ENCODE peak calls at places on chromosomes 12 and 14, in seven cellular contexts. G is epithelial cell of esophagus, H is AG04450, A is A549, C is cardiac fibroblast, W is mammary epithelial cell, M is stomach. U is an unnamed sample.

GRCh38 chr12:125163148-125163547 is 97.9 kb downstream of the AACS start:
- DNase-seq in G (no peak), M (no peak), H (no peak), C (no peak), W (no peak), A (no peak), U (no peak)

GRCh38 chr14:63277784-63278183 is 41.0 kb downstream of the GPHB5 start:
- DNase-seq in H (no peak), M (no peak), C (no peak), A (no peak), G (no peak), W (no peak), U (no peak)

GRCh38 chr14:70086685-70087379 is 101.9 kb downstream of the SLC8A3 start:
- DNase-seq in H (no peak), C (peak; percentile 62), W (peak; percentile 13), M (peak; percentile 34), G (peak; percentile 68), A (peak; percentile 65), U (peak; percentile 21)

GRCh38 chr12:67943295-67943892 is 45.9 kb upstream of the IFNG-AS1 start:
- DNase-seq in H (peak; percentile 38), A (peak; percentile 67), M (peak; percentile 77), G (peak; percentile 77), W (peak; percentile 58), C (peak; percentile 82), U (peak; percentile 86)

GRCh38 chr12:49792976-49793580 is 35.1 kb downstream of the NCKAP5L start:
- DNase-seq in G (no peak), H (no peak), M (no peak), W (no peak), A (no peak), C (no peak), U (no peak)

GRCh38 chr14:97538749-97539388 is 741.7 kb downstream of the VRK1 start:
- DNase-seq in M (no peak), H (no peak), G (no peak), A (no peak), C (no peak), W (no peak), U (no peak)

GRCh38 chr12:18250313-18250916 is 10.9 kb upstream of the PIK3C2G start:
- DNase-seq in G (peak; percentile 75), A (peak; percentile 66), W (peak; percentile 58), H (peak; percentile 37), C (peak; percentile 84), M (no peak), U (peak; percentile 51)

GRCh38 chr12:27619308-27619707 is 76.9 kb upstream of the REP15 start:
- DNase-seq in A (peak; percentile 78), M (no peak), C (peak; percentile 94), G (peak; percentile 85), W (peak; percentile 87), H (peak; percentile 8), U (peak; percentile 90)

GRCh38 chr14:89409961-89410360 is 7.1 kb downstream of the FOXN3 start:
- DNase-seq in C (no peak), H (no peak), W (no peak), G (peak; percentile 30), M (no peak), A (no peak), U (no peak)

GRCh38 chr12:81558031-81558430 is 201.1 kb downstream of the PPFIA2 start:
- DNase-seq in A (no peak), H (no peak), G (peak; percentile 7), C (peak; percentile 69), W (no peak), M (no peak), U (peak; percentile 10)

GRCh38 chr14:64705406-64706118 is 1.3 kb downstream of the PLEKHG3 start:
- DNase-seq in C (no peak), H (no peak), A (no peak), M (no peak), G (no peak), W (peak; percentile 63), U (no peak)

GRCh38 chr14:33792387-33793368 is 158.2 kb downstream of the EGLN3 start:
- DNase-seq in G (peak; percentile 75), W (peak; percentile 48), H (peak; percentile 41), C (peak; percentile 86), M (peak; percentile 85), A (peak; percentile 64), U (peak; percentile 65)

GRCh38 chr12:40034712-40035111 is 71.2 kb downstream of the SLC2A13 start:
- DNase-seq in H (no peak), A (no peak), C (peak; percentile 24), M (no peak), G (no peak), W (no peak), U (no peak)

GRCh38 chr12:116640320-116640719 is 81.1 kb downstream of the MAP1LC3B2 start:
- DNase-seq in M (no peak), H (no peak), A (no peak), G (no peak), W (no peak), C (no peak), U (no peak)

GRCh38 chr14:44788612-44789011 is 173.1 kb downstream of the KLHL28 start:
- DNase-seq in G (no peak), H (no peak), A (no peak), C (peak; percentile 11), M (no peak), W (no peak), U (no peak)

GRCh38 chr14:100524933-100525243 is 62.3 kb downstream of the BEGAIN start:
- DNase-seq in A (peak; percentile 46), W (no peak), M (peak; percentile 25), C (peak; percentile 19), H (no peak), G (peak; percentile 38), U (no peak)

GRCh38 chr14:61662437-61663311 is 32.6 kb upstream of the HIF1A start:
- DNase-seq in C (peak; percentile 89), M (peak; percentile 35), W (peak; percentile 81), A (peak; percentile 76), G (peak; percentile 88), H (no peak), U (peak; percentile 76)

GRCh38 chr14:80636071-80636470 is 305.5 kb downstream of the CEP128 start:
- DNase-seq in G (peak; percentile 23), H (no peak), C (peak; percentile 48), M (no peak), A (peak; percentile 47), W (no peak), U (peak; percentile 22)

GRCh38 chr12:11654338-11654737 is 4.9 kb downstream of the ETV6 start:
- DNase-seq in C (no peak), G (no peak), M (no peak), A (no peak), H (no peak), W (no peak), U (no peak)

GRCh38 chr14:62682208-62682607 is 363.1 kb downstream of the KCNH5 start:
- DNase-seq in W (no peak), C (no peak), G (no peak), M (no peak), A (no peak), H (no peak), U (no peak)

GRCh38 chr12:27164330-27165045 is 79.6 kb upstream of the STK38L start:
- DNase-seq in A (no peak), W (no peak), C (no peak), H (no peak), G (no peak), M (no peak), U (no peak)

GRCh38 chr12:118645219-118645618 is 268.9 kb downstream of the SUDS3 start:
- DNase-seq in G (peak; percentile 2), C (no peak), M (no peak), H (no peak), A (peak; percentile 10), W (no peak), U (no peak)

GRCh38 chr12:99453831-99454538 is 193.6 kb upstream of the GARIN6 start:
- DNase-seq in M (no peak), G (no peak), C (no peak), W (no peak), A (no peak), H (no peak), U (no peak)

GRCh38 chr14:20989787-20990600 is at the start of gene METTL17:
- DNase-seq in H (peak; percentile 96), A (peak; percentile 98), G (peak; percentile 98), W (peak; percentile 97), M (peak; percentile 89), C (peak; percentile 98), U (peak; percentile 97)
- TF ChIP-seq CTCF in H (peak; percentile 48), A (no peak), G (peak; percentile 48), W (peak; percentile 33), M (no peak), C (peak; percentile 41), U (peak; percentile 41)

GRCh38 chr14:49688701-49689030 is 652 bp upstream of the POLE2 start:
- DNase-seq in M (no peak), G (no peak), W (no peak), C (no peak), A (peak; percentile 6), H (no peak), U (no peak)
- H3K4me3 ChIP-seq in M (peak overlapping the region; percentile 81), G (no peak overlapping the region), W (no peak overlapping the region), C (no peak overlapping the region), A (no peak overlapping the region), H (no peak overlapping the region), U (no peak overlapping the region)

DNA sequence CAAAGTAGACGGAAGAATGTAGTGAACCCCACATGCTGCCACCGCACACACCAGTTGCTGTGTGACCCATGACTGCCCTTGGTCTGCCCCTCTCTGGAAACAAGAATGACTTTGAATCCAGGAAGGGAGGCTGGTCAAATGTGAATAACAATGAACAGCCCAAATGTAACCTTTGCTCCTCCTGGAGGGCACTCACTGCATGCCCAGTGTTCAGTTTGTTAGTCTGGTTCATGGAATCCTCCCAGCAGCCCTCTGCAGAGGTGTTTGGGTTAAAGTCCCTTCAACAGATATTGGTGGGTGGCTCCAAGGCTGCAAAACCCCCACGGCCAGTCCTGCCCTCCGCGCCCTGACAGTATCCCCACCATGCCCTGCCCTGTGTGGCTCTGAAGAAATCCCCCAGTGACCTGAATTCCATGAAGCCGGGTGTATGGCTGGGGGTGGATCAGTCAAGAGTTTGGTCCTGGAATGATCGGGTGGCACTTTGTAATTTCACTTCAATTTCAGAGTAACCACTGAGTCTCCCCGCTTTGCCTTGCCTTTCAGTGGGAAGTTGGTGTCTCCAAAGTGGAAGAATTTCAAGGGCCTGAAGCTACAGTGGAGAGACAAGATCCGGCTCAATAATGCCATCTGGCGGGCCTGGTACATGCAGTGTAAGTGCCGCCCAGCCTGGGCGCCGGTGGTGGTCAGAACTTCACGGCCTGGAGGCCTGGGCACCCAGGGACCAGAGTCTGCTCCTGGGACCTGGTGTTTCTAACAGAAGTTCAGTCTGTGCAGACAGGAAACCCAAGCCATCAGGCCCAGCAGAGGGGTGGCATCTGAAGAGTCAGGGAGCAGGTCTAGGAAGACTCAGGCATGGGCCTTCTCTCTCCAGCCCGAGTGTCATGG is 47.1 kb downstream of the IL31 start:
- DNase-seq in M (peak; percentile 40), W (no peak), G (peak; percentile 52), C (no peak), H (no peak), A (peak; percentile 77), U (no peak)
- TF ChIP-seq CTCF in M (peak; percentile 15), W (peak; percentile 41), G (peak; percentile 46), C (no peak), H (peak; percentile 18), A (peak; percentile 67), U (no peak)

DNA sequence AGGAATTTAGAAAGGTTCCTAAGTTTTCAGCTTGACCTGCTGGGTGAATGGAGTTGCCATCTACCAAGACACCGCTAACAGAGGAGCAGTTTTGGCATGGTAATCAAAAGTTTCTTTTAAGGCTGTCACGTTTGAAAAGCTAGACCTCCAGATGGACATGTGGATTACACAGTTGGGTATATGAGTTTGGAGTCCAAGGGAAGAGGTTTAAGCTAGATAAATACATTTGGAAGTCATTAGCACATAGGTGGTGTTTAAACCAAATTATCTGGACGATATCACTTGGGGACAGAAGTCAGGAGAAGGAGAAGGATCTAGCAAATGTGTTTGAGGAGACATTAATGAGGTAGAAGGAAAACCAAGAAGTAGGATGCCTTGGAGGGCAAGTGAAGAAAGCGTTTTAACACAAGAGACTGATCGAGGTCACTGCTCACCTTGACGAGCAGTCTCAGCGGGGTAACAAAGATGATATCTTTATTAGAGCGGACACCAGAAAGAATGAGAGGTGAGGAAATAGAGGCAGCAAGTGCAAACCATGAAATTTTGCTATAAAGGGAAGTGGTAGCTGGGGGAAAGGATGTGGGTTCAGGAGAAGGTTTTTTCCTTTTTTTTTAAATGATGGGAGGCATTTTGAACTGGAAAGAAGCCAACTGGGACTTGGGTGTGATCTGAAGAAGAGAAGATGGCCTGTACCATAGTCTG is 17.6 kb downstream of the PNP start:
- DNase-seq in C (no peak), A (no peak), M (no peak), H (no peak), W (no peak), G (no peak), U (no peak)
- H3K4me3 ChIP-seq in C (no peak overlapping the region), A (no peak overlapping the region), M (no peak overlapping the region), H (no peak overlapping the region), W (no peak overlapping the region), G (no peak overlapping the region), U (no peak overlapping the region)

U was measured in foreskin fibroblast.